ENCODE peak calls at places on chromosomes 7 and 10, in five cellular contexts. G is HCT116, K is Karpas-422, N is lower lobe of right lung, I is aorta. S is an unnamed sample.

GRCh38 chr7:134831862-134832261 is 52.4 kb downstream of the CALD1 start:
- DNase-seq in G (no peak), K (no peak), N (no peak), I (peak; percentile 82), S (no peak)

GRCh38 chr10:90939125-90939524 is 18.2 kb upstream of the ANKRD1 start:
- DNase-seq in G (no peak), K (no peak), N (no peak), I (no peak), S (no peak)

GRCh38 chr7:22108151-22108845 is 162.6 kb upstream of the CDCA7L start:
- DNase-seq in G (no peak), K (no peak), N (no peak), I (no peak), S (no peak)

GRCh38 chr7:22791204-22792158 is 31.2 kb downstream of the TOMM7 start:
- DNase-seq in G (no peak), K (no peak), N (no peak), I (no peak), S (no peak)

GRCh38 chr7:109343662-109344061 is 774.0 kb downstream of the DNAJB9 start:
- DNase-seq in G (no peak), K (no peak), N (no peak), I (no peak), S (no peak)

GRCh38 chr7:54802841-54803240 is 43.8 kb upstream of the SEC61G start:
- DNase-seq in G (no peak), K (no peak), N (no peak), I (no peak), S (no peak)

GRCh38 chr10:69387500-69387899 is 29.2 kb downstream of the TACR2 start:
- DNase-seq in G (no peak), K (no peak), N (no peak), I (no peak), S (no peak)

GRCh38 chr7:91628742-91629141 is 251.8 kb downstream of the MTERF1 start:
- DNase-seq in G (no peak), K (no peak), N (no peak), I (no peak), S (no peak)

GRCh38 chr10:110433740-110434139 is 64.0 kb upstream of the DUSP5 start:
- DNase-seq in G (no peak), K (no peak), N (no peak), I (no peak), S (peak; percentile 31)

GRCh38 chr7:125644113-125644512 is 714.5 kb upstream of the POT1 start:
- DNase-seq in G (no peak), K (no peak), N (no peak), I (no peak), S (no peak)

GRCh38 chr10:7642612-7643011 is 24.2 kb downstream of the ITIH5 start:
- DNase-seq in G (no peak), K (peak; percentile 57), N (no peak), I (no peak), S (no peak)

GRCh38 chr7:145624618-145625017 is 492.0 kb upstream of the CNTNAP2 start:
- DNase-seq in G (no peak), K (no peak), N (no peak), I (no peak), S (no peak)

GRCh38 chr7:28472332-28472731 is 60.0 kb downstream of the CREB5 start:
- DNase-seq in G (no peak), K (no peak), N (no peak), I (no peak), S (no peak)

GRCh38 chr7:37342665-37343471 is 105.8 kb downstream of the ELMO1 start:
- DNase-seq in G (no peak), K (peak; percentile 94), N (peak; percentile 60), I (no peak), S (peak; percentile 43)

GRCh38 chr7:70380315-70381027 is 751.5 kb upstream of the GALNT17 start:
- DNase-seq in G (no peak), K (no peak), N (no peak), I (peak; percentile 83), S (no peak)

GRCh38 chr10:85635650-85636049 is 730.9 kb downstream of the GRID1 start:
- DNase-seq in G (no peak), K (no peak), N (no peak), I (no peak), S (no peak)

GRCh38 chr7:79927116-79927515 is 207.5 kb upstream of the GNAI1 start:
- DNase-seq in G (no peak), K (no peak), N (no peak), I (no peak), S (no peak)

GRCh38 chr10:614772-615582 is 74.5 kb downstream of the DIP2C start:
- DNase-seq in G (no peak), K (no peak), N (peak; percentile 35), I (peak; percentile 45), S (no peak)

GRCh38 chr10:70829543-70829942 is 13.8 kb downstream of the SGPL1 start:
- DNase-seq in G (no peak), K (no peak), N (no peak), I (no peak), S (no peak)

GRCh38 chr10:27792191-27792590 is 46.6 kb upstream of the MKX start:
- DNase-seq in G (no peak), K (no peak), N (no peak), I (no peak), S (no peak)

GRCh38 chr7:130884437-130885417 is 150.7 kb upstream of the KLF14 start:
- DNase-seq in G (no peak), K (no peak), N (peak; percentile 64), I (no peak), S (no peak)

GRCh38 chr7:16067695-16068094 is 353.6 kb downstream of the CRPPA start:
- DNase-seq in G (no peak), K (no peak), N (no peak), I (no peak), S (no peak)

GRCh38 chr7:34845666-34846361 is 187.8 kb downstream of the NPSR1 start:
- DNase-seq in G (no peak), K (no peak), N (no peak), I (no peak), S (no peak)

GRCh38 chr7:5679741-5680473 is 101.6 kb downstream of the RNF216 start:
- DNase-seq in G (no peak), K (peak; percentile 96), N (peak; percentile 83), I (no peak), S (no peak)

GRCh38 chr7:45101748-45102147 is 9.7 kb downstream of the TBRG4 start:
- DNase-seq in G (no peak), K (no peak), N (peak; percentile 29), I (peak; percentile 58), S (no peak)

GRCh38 chr7:54394877-54395276 is 147.3 kb upstream of the VSTM2A start:
- DNase-seq in G (no peak), K (no peak), N (no peak), I (no peak), S (no peak)

GRCh38 chr7:130988443-130988842 is 254.4 kb upstream of the KLF14 start:
- DNase-seq in G (no peak), K (no peak), N (no peak), I (no peak), S (no peak)

GRCh38 chr10:10092581-10092980 is 925.1 kb upstream of the CELF2 start:
- DNase-seq in G (no peak), K (no peak), N (no peak), I (no peak), S (peak; percentile 49)

GRCh38 chr10:113088194-113088593 is 138.1 kb downstream of the TCF7L2 start:
- DNase-seq in G (no peak), K (no peak), N (no peak), I (no peak), S (no peak)

GRCh38 chr10:34766256-34766580 is 48.9 kb downstream of the PARD3 start:
- DNase-seq in G (no peak), K (no peak), N (no peak), I (no peak), S (no peak)

GRCh38 chr7:92643821-92644220 is 53.6 kb upstream of the FAM133B start:
- DNase-seq in G (no peak), K (no peak), N (no peak), I (no peak), S (no peak)

GRCh38 chr7:92646966-92647625 is 56.9 kb upstream of the FAM133B start:
- DNase-seq in G (no peak), K (no peak), N (no peak), I (no peak), S (no peak)

GRCh38 chr7:92645531-92646061 is 55.4 kb upstream of the FAM133B start:
- DNase-seq in G (peak; percentile 45), K (no peak), N (no peak), I (no peak), S (no peak)

GRCh38 chr7:92644406-92645113 is 54.4 kb upstream of the FAM133B start:
- DNase-seq in G (no peak), K (no peak), N (no peak), I (no peak), S (no peak)

DNA sequence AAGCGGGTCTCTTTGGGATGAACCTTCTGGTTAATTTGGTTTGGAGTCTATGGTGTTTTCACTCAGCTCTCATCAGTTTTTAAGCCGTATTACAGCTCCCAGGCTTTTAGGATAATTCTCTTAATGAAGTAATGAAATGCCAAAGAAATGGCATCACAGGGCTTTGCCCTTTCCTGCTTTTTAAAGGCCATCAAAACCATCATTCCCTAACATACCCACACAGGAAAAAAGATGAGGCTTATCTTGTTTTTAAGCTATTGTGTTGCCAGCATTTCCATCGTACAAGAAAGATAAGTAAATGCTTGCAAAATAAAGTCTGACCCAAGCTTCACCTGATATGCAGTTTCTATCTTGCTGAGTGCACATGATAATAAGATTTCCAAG is 54.9 kb upstream of the FAM133B start:
- DNase-seq in G (no peak), K (no peak), N (no peak), I (no peak), S (no peak)
- H3K4me1 ChIP-seq in G (peaks cover 9% of the 10 kb centered on the region), K (peaks cover 31% of the 10 kb centered on the region), N (peaks cover 36% of the 10 kb centered on the region), I (no peaks in the 10 kb centered on the region), S (peaks cover 48% of the 10 kb centered on the region)

GRCh38 chr10:48698971-48699627 is 14.4 kb downstream of the WDFY4 start:
- DNase-seq in G (no peak), K (no peak), N (no peak), I (no peak), S (no peak)
- H3K4me1 ChIP-seq in G (no peaks in the 10 kb centered on the region), K (peaks cover 100% of the 10 kb centered on the region), N (peaks cover 17% of the 10 kb centered on the region), I (no peaks in the 10 kb centered on the region), S (no peaks in the 10 kb centered on the region)

DNA sequence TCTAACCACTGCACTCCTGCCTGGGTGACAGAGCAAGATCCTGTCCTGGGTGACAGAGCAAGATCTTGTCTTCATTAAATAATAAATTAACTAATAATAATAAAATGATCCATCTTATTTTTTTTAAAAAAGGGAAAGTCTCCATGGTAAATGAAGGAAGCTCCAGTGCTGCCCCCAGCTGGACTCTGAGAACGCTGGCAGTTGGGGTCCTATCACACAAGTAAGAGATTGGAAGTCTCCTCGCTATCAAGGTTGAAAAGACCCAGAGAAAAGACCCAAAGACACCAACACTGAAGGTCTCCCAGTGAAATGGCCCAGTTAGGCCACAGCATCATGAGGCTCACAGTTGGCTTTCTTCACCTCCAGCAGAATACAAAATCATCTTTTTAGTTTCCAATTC is 13.8 kb upstream of the C10orf67 start:
- DNase-seq in G (no peak), K (no peak), N (no peak), I (no peak), S (no peak)
- H3K4me1 ChIP-seq in G (no peaks in the 10 kb centered on the region), K (no peaks in the 10 kb centered on the region), N (no peaks in the 10 kb centered on the region), I (no peaks in the 10 kb centered on the region), S (no peaks in the 10 kb centered on the region)

GRCh38 chr10:89621438-89621837 is 23.6 kb downstream of the PANK1 start:
- DNase-seq in G (no peak), K (no peak), N (no peak), I (no peak), S (no peak)

GRCh38 chr10:89624020-89624419 is 21.0 kb downstream of the PANK1 start:
- DNase-seq in G (no peak), K (no peak), N (no peak), I (no peak), S (no peak)

GRCh38 chr10:89627863-89628262 is 17.2 kb downstream of the PANK1 start:
- DNase-seq in G (no peak), K (no peak), N (no peak), I (no peak), S (no peak)

GRCh38 chr10:89625041-89625765 is 19.8 kb downstream of the PANK1 start:
- DNase-seq in G (no peak), K (no peak), N (no peak), I (no peak), S (no peak)
- H3K4me1 ChIP-seq in G (no peaks in the 10 kb centered on the region), K (peaks cover 3% of the 10 kb centered on the region), N (no peaks in the 10 kb centered on the region), I (no peaks in the 10 kb centered on the region), S (no peaks in the 10 kb centered on the region)